ENCODE peak calls at places on chromosomes 3 and 15, in six cellular contexts. O is HepG2, F is small intestine, B is tibial nerve, W is PC-9, R is dorsolateral prefrontal cortex. T is an unnamed sample.

GRCh38 chr15:101058735-101059134 is 139.6 kb downstream of the LRRK1 start:
- DNase-seq in W (no peak), O (no peak), B (no peak), R (no peak), F (no peak), T (no peak)

GRCh38 chr15:67048281-67049279 is 16.8 kb upstream of the SMAD3 start:
- DNase-seq in W (peak; percentile 73), B (no peak), R (no peak), O (peak; percentile 97), F (peak; percentile 98), T (no peak)

GRCh38 chr3:45906681-45907220 is 20.4 kb downstream of the CCR9 start:
- DNase-seq in W (peak; percentile 26), R (no peak), B (no peak), O (peak; percentile 8), F (no peak), T (no peak)

GRCh38 chr3:25155696-25156471 is 272.2 kb upstream of the RARB start:
- DNase-seq in R (no peak), W (no peak), O (no peak), B (no peak), F (no peak), T (no peak)

GRCh38 chr3:189316296-189317019 is 144.7 kb downstream of the TPRG1 start:
- DNase-seq in F (no peak), O (peak; percentile 3), W (peak; percentile 90), R (no peak), B (no peak), T (no peak)

GRCh38 chr3:100789582-100789981 is 80.3 kb downstream of the TFG start:
- DNase-seq in W (no peak), R (no peak), O (no peak), B (no peak), F (no peak), T (no peak)

GRCh38 chr3:100256724-100257123 is 4.1 kb upstream of the TBC1D23 start:
- DNase-seq in O (no peak), F (no peak), B (no peak), R (no peak), W (no peak), T (no peak)

GRCh38 chr15:71251548-71252035 is 136.3 kb downstream of the THSD4 start:
- DNase-seq in B (no peak), F (peak; percentile 78), O (no peak), R (no peak), W (no peak), T (no peak)

GRCh38 chr3:46874430-46874829 is 3.1 kb upstream of the PTH1R start:
- DNase-seq in B (no peak), O (no peak), F (no peak), R (no peak), W (no peak), T (no peak)

GRCh38 chr3:106114848-106115247 is 246.0 kb upstream of the CBLB start:
- DNase-seq in F (no peak), R (no peak), O (no peak), B (no peak), W (no peak), T (no peak)

GRCh38 chr3:129539201-129539600 is 3.8 kb upstream of the H1-8 start:
- DNase-seq in B (no peak), O (no peak), W (no peak), R (no peak), F (no peak), T (no peak)

GRCh38 chr3:114929971-114930732 is 216.9 kb downstream of the ZBTB20 start:
- DNase-seq in B (no peak), F (no peak), O (no peak), W (no peak), R (no peak), T (no peak)

GRCh38 chr3:7737263-7737662 is 764.4 kb upstream of the LMCD1 start:
- DNase-seq in W (no peak), O (no peak), F (no peak), B (no peak), R (no peak), T (no peak)

GRCh38 chr3:123634149-123635051 is 49.5 kb upstream of the HACD2 start:
- DNase-seq in O (no peak), F (no peak), R (no peak), B (no peak), W (no peak), T (no peak)

GRCh38 chr3:179321585-179322322 is 1.1 kb upstream of the ZNF639 start:
- DNase-seq in F (peak; percentile 30), O (peak; percentile 29), R (no peak), B (no peak), W (peak; percentile 32), T (no peak)

GRCh38 chr3:29759443-29760033 is 478.7 kb downstream of the RBMS3 start:
- DNase-seq in O (no peak), R (no peak), F (no peak), W (no peak), B (no peak), T (no peak)

GRCh38 chr3:185758912-185759311 is 65.9 kb downstream of the IGF2BP2 start:
- DNase-seq in O (peak; percentile 44), F (peak; percentile 26), B (no peak), W (peak; percentile 36), R (no peak), T (no peak)

GRCh38 chr3:49453621-49454315 is 16.3 kb upstream of the DAG1 start:
- DNase-seq in B (no peak), O (no peak), R (no peak), F (no peak), W (no peak), T (no peak)

GRCh38 chr15:59245583-59245982 is 38.9 kb downstream of the LDHAL6B start:
- DNase-seq in R (no peak), W (no peak), B (no peak), F (no peak), O (no peak), T (no peak)

GRCh38 chr3:50610992-50611463 is 546 bp downstream of the CISH start:
- DNase-seq in W (no peak), R (no peak), O (no peak), B (no peak), F (no peak), T (no peak)

GRCh38 chr3:50608278-50608677 is 3.3 kb downstream of the CISH start:
- DNase-seq in R (no peak), O (no peak), W (no peak), B (no peak), F (no peak), T (no peak)

GRCh38 chr3:50610181-50610971 is 1.2 kb downstream of the CISH start:
- DNase-seq in F (peak; percentile 91), R (no peak), O (no peak), B (no peak), W (peak; percentile 34), T (no peak)

GRCh38 chr3:50609071-50609742 is 2.4 kb downstream of the CISH start:
- DNase-seq in O (no peak), F (no peak), B (no peak), R (no peak), W (no peak), T (no peak)

DNA sequence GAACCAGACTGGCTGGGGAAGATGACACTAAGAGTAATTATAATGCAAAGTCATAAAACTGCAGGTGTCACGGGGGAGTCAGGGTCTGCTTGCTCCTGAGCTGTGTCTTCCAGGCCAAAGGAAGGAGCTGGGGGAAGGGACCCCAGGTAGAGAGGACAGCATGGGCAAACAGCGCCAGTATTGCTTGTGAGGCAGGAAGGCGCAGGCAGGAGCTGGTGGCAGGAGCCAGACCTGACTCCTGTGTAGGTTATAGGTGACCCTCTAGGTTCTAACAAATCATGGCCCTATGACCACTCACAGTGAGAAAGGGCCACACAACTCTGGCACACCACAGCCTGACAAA is 1.9 kb downstream of the CISH start:
- DNase-seq in O (no peak), R (no peak), W (no peak), F (no peak), B (no peak), T (no peak)
- H3K27ac ChIP-seq in O (no peak overlapping the region), R (no peak overlapping the region), W (no peak overlapping the region), F (peak overlapping the region; percentile 93), B (no peak overlapping the region), T (no peak overlapping the region)

DNA sequence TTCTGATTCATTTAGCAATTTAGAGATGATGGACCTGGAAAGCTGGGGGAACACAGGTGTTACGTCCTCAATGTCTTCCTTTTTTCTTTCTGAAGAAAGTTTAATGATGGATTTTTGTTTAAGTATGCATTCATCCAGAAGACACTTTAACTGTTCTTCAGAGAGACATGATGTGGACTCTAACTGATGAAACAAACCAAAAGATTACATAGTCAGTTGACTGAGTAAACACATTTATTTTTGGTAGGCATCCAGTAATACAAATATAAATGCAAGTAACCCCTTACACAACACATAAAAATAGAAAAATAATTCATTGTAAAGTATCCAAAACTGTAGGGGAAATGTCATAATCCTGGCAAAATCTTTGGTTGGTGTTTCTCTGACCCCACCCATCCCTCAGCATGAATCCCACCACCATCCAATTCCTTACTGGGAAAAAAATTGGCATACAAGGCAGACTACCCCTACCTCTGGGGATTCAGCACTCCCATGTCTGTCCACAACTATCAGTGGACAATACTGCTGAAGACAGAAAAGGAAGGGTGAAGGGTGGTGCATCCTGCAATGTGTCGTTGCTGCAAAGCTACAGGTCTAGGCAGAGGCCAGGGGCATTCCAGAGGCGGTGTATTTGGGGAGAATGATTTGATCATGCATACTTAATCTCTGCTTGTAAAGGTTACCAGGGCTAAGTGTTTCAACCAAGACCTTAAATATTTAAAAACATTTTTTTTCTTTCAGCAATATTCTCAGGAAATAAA is 37.4 kb downstream of the THBS1 start:
- DNase-seq in B (no peak), W (no peak), R (no peak), O (no peak), F (no peak), T (no peak)
- H3K27ac ChIP-seq in B (no peak overlapping the region), W (no peak overlapping the region), R (no peak overlapping the region), O (no peak overlapping the region), F (no peak overlapping the region), T (no peak overlapping the region)

GRCh38 chr15:57298843-57299550 is 77.3 kb upstream of the CGNL1 start:
- DNase-seq in B (no peak), O (no peak), R (no peak), F (no peak), W (no peak), T (no peak)

GRCh38 chr15:57296473-57297162 is 79.7 kb upstream of the CGNL1 start:
- DNase-seq in O (no peak), W (no peak), F (peak; percentile 71), B (no peak), R (no peak), T (no peak)

GRCh38 chr15:57297163-57297593 is 79.1 kb upstream of the CGNL1 start:
- DNase-seq in R (no peak), O (no peak), B (no peak), F (no peak), W (no peak), T (no peak)

GRCh38 chr15:57298204-57298603 is 78.1 kb upstream of the CGNL1 start:
- DNase-seq in W (no peak), B (no peak), F (no peak), R (no peak), O (no peak), T (no peak)

GRCh38 chr15:57297630-57298029 is 78.7 kb upstream of the CGNL1 start:
- DNase-seq in O (no peak), R (no peak), W (no peak), F (no peak), B (no peak), T (no peak)
- H3K27ac ChIP-seq in O (no peak overlapping the region), R (no peak overlapping the region), W (no peak overlapping the region), F (peak overlapping the region; percentile 84), B (no peak overlapping the region), T (no peak overlapping the region)

GRCh38 chr3:94083261-94083660 is 20.4 kb downstream of the NSUN3 start:
- DNase-seq in B (no peak), O (peak; percentile 21), R (no peak), F (peak; percentile 44), W (no peak), T (no peak)

GRCh38 chr3:94081880-94082279 is 19.0 kb downstream of the NSUN3 start:
- DNase-seq in B (no peak), W (no peak), O (no peak), R (no peak), F (peak; percentile 31), T (no peak)

GRCh38 chr3:94082412-94082937 is 19.6 kb downstream of the NSUN3 start:
- DNase-seq in F (no peak), W (no peak), R (no peak), B (no peak), O (no peak), T (no peak)
- H3K27ac ChIP-seq in F (no peak overlapping the region), W (no peak overlapping the region), R (no peak overlapping the region), B (no peak overlapping the region), O (no peak overlapping the region), T (no peak overlapping the region)

T was measured in caudate nucleus.